ENCODE peak calls at places on chromosomes 11 and 22, in six cellular contexts. V, O, S, F, A and D are unnamed samples.

GRCh38 chr22:30308518-30309230 is 18.1 kb downstream of the TBC1D10A start:
- DNase-seq in V (no peak), O (peak), S (no peak), F (no peak), A (no peak), D (peak)

GRCh38 chr22:17234144-17234623 is 14.9 kb upstream of the ADA2 start:
- DNase-seq in V (peak), O (no peak), S (no peak), F (no peak), A (peak), D (peak)

GRCh38 chr11:88051386-88051785 is 123.9 kb downstream of the RAB38 start:
- DNase-seq in V (no peak), O (no peak), S (no peak), F (no peak), A (no peak), D (no peak)

GRCh38 chr11:14499178-14499559 is 442 bp downstream of the COPB1 start:
- DNase-seq in V (peak), O (no peak), S (peak), F (no peak), A (no peak), D (no peak)

GRCh38 chr11:93542753-93543246 is 391 bp downstream of the SMCO4 start:
- DNase-seq in V (peak), O (peak), S (no peak), F (no peak), A (no peak), D (peak)

GRCh38 chr11:1502971-1503707 is 16.6 kb upstream of the MOB2 start:
- DNase-seq in V (no peak), O (no peak), S (peak), F (no peak), A (no peak), D (peak)

GRCh38 chr22:46965552-46966494 is 203.4 kb downstream of the TBC1D22A start:
- DNase-seq in V (no peak), O (no peak), S (no peak), F (no peak), A (no peak), D (peak)

GRCh38 chr22:30385913-30386312 is 1.3 kb downstream of the RNF215 start:
- DNase-seq in V (no peak), O (no peak), S (no peak), F (no peak), A (no peak), D (peak)

GRCh38 chr22:48394787-48395620 is 1432.7 kb downstream of the BRD1 start:
- DNase-seq in V (no peak), O (no peak), S (no peak), F (no peak), A (no peak), D (peak)

GRCh38 chr11:92130432-92130831 is 94.2 kb upstream of the FAT3 start:
- DNase-seq in V (no peak), O (no peak), S (no peak), F (no peak), A (no peak), D (no peak)

GRCh38 chr11:106186630-106187029 is 109.2 kb downstream of the AASDHPPT start:
- DNase-seq in V (no peak), O (no peak), S (no peak), F (no peak), A (no peak), D (no peak)

GRCh38 chr22:27377901-27378300 is 423.7 kb downstream of the MN1 start:
- DNase-seq in V (no peak), O (no peak), S (no peak), F (no peak), A (no peak), D (no peak)

GRCh38 chr11:8746575-8746974 is 64.0 kb downstream of the RPL27A start:
- DNase-seq in V (no peak), O (no peak), S (no peak), F (no peak), A (no peak), D (no peak)

GRCh38 chr11:78061921-78062311 is 1.7 kb upstream of the THRSP start:
- DNase-seq in V (no peak), O (no peak), S (peak), F (no peak), A (no peak), D (peak)

GRCh38 chr11:59862252-59862651 is 4.0 kb downstream of the TCN1 start:
- DNase-seq in V (no peak), O (no peak), S (no peak), F (no peak), A (no peak), D (no peak)

GRCh38 chr22:47651216-47651987 is 889.0 kb downstream of the TBC1D22A start:
- DNase-seq in V (no peak), O (no peak), S (no peak), F (no peak), A (no peak), D (no peak)

GRCh38 chr11:1762537-1763302 is 1.0 kb downstream of the CTSD start:
- DNase-seq in V (peak), O (no peak), S (no peak), F (no peak), A (peak), D (peak)

GRCh38 chr11:46461461-46461927 is 69.9 kb upstream of the CHRM4 start:
- DNase-seq in V (no peak), O (no peak), S (no peak), F (no peak), A (no peak), D (peak)

GRCh38 chr11:117210620-117211019 is 11.4 kb downstream of the TAGLN start:
- DNase-seq in V (no peak), O (no peak), S (no peak), F (no peak), A (no peak), D (no peak)

GRCh38 chr22:31742115-31742514 is 7.8 kb downstream of the PRR14L start:
- DNase-seq in V (no peak), O (no peak), S (no peak), F (no peak), A (no peak), D (peak)

GRCh38 chr11:92380882-92381281 is 156.3 kb downstream of the FAT3 start:
- DNase-seq in V (no peak), O (no peak), S (no peak), F (no peak), A (no peak), D (peak)

GRCh38 chr11:103234974-103235373 is 125.7 kb downstream of the DYNC2H1 start:
- DNase-seq in V (no peak), O (no peak), S (no peak), F (no peak), A (no peak), D (peak)

GRCh38 chr11:40405614-40406013 is 1053.8 kb downstream of the LRRC4C start:
- DNase-seq in V (no peak), O (no peak), S (no peak), F (no peak), A (no peak), D (no peak)

GRCh38 chr11:10076458-10077141 is 217.4 kb downstream of the SBF2 start:
- DNase-seq in V (no peak), O (peak), S (no peak), F (no peak), A (peak), D (peak)

GRCh38 chr22:22111267-22111751 is 128.7 kb upstream of the TOP3B start:
- DNase-seq in V (no peak), O (no peak), S (no peak), F (no peak), A (no peak), D (peak)

GRCh38 chr11:116540645-116541044 is 232.1 kb downstream of the BUD13 start:
- DNase-seq in V (no peak), O (no peak), S (no peak), F (no peak), A (no peak), D (no peak)

GRCh38 chr22:21755855-21756284 is 20.3 kb upstream of the YPEL1 start:
- DNase-seq in V (no peak), O (no peak), S (no peak), F (no peak), A (no peak), D (peak)

GRCh38 chr11:127492025-127492424 is 491.5 kb upstream of the KIRREL3 start:
- DNase-seq in V (no peak), O (no peak), S (no peak), F (no peak), A (no peak), D (no peak)

GRCh38 chr11:127496165-127496564 is 495.6 kb upstream of the KIRREL3 start:
- DNase-seq in V (no peak), O (no peak), S (no peak), F (no peak), A (no peak), D (no peak)

GRCh38 chr11:127491589-127491988 is 491.0 kb upstream of the KIRREL3 start:
- DNase-seq in V (no peak), O (no peak), S (no peak), F (no peak), A (no peak), D (no peak)

GRCh38 chr11:127490896-127491295 is 490.3 kb upstream of the KIRREL3 start:
- DNase-seq in V (no peak), O (no peak), S (no peak), F (no peak), A (no peak), D (no peak)

GRCh38 chr11:127493330-127493729 is 492.8 kb upstream of the KIRREL3 start:
- DNase-seq in V (no peak), O (peak), S (no peak), F (no peak), A (no peak), D (no peak)
- TF ChIP-seq CTCF in V (no peak), O (peak), S (peak), F (no peak), A (peak), D (peak)

DNA sequence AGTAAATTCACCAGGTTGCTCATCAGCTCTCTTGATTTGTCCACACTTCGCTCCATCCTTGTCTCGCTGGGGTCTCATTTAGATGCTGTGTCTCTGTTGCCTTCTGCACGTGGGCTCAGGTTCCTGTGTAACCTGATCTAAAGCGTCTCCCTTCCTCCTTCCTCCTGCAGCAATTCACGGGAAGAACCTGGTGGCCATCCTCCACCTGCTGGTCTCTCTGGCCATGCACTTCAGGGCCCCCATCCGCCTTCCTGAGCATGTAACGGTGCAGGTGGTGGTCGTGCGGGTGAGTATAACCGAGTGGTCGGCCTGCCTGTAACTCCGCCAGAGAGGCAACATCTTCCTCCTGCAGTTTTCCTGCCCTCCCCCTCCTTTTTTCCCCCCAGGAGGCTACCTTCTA is 48.0 kb upstream of the PARVG start:
- DNase-seq in V (peak), O (no peak), S (peak), F (no peak), A (no peak), D (no peak)
- TF ChIP-seq CTCF in V (no peak), O (no peak), S (no peak), F (no peak), A (no peak), D (no peak)

GRCh38 chr11:112086422-112087191 is at the start of the genes SDHD and TIMM8B:
- DNase-seq in V (peak), O (peak), S (peak), F (peak), A (peak), D (peak)
- TF ChIP-seq CTCF in V (peak), O (peak), S (peak), F (peak), A (no peak), D (peak)

GRCh38 chr11:44659641-44660040 is 67.1 kb upstream of the TSPAN18 start:
- DNase-seq in V (no peak), O (no peak), S (no peak), F (no peak), A (no peak), D (no peak)

GRCh38 chr11:44661311-44661717 is 65.4 kb upstream of the TSPAN18 start:
- DNase-seq in V (peak), O (no peak), S (no peak), F (no peak), A (no peak), D (no peak)

GRCh38 chr11:44654596-44654995 is 72.2 kb upstream of the TSPAN18 start:
- DNase-seq in V (peak), O (no peak), S (no peak), F (no peak), A (no peak), D (no peak)

GRCh38 chr11:44654057-44654456 is 72.7 kb upstream of the TSPAN18 start:
- DNase-seq in V (peak), O (no peak), S (no peak), F (no peak), A (no peak), D (no peak)

GRCh38 chr11:44658451-44658850 is 68.3 kb upstream of the TSPAN18 start:
- DNase-seq in V (no peak), O (peak), S (no peak), F (no peak), A (no peak), D (peak)
- TF ChIP-seq CTCF in V (peak), O (peak), S (no peak), F (no peak), A (peak), D (peak)

GRCh38 chr11:74322667-74323066 is 11.2 kb upstream of the P4HA3 start:
- DNase-seq in V (no peak), O (no peak), S (no peak), F (no peak), A (no peak), D (peak)

GRCh38 chr11:74318241-74318932 is 6.9 kb upstream of the P4HA3 start:
- DNase-seq in V (no peak), O (no peak), S (no peak), F (no peak), A (no peak), D (no peak)

GRCh38 chr11:74320538-74320937 is 9.1 kb upstream of the P4HA3 start:
- DNase-seq in V (no peak), O (no peak), S (no peak), F (no peak), A (no peak), D (no peak)

GRCh38 chr11:74319139-74319538 is 7.7 kb upstream of the P4HA3 start:
- DNase-seq in V (no peak), O (no peak), S (no peak), F (no peak), A (no peak), D (peak)

DNA sequence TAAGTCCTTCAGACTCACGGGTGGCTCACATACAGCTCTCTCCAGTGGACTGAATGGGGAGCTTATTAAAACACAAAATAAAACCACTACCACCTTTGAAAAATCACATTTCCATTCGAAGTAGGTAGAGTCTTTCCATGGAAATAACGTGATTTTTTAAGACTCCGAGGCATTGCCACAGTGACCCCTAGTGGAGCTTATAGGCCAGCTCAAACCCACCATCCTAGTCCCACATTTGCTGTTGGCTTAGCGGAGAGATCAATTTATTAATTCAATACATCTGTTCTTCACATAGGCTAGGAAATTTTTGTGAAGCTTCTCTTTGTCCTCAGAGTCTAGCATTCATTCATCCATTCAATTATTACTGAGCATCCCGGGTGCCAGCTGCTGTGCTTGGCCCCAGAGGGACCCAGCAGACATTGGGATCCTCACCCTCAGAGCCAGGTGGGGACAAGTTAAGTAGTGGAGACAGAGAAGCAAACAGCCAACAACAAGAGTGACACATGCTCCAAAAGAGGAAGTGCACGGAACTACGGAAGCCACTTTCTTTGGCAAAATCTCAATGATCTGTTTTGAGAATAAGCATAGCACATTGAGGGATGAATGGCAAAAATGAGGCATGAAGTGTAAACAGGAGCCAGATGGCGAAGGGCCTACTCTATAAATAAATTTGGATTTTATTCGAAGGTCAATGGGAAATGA is 10.2 kb upstream of the P4HA3 start:
- DNase-seq in V (no peak), O (peak), S (no peak), F (no peak), A (no peak), D (no peak)
- TF ChIP-seq CTCF in V (peak), O (peak), S (peak), F (no peak), A (peak), D (peak)

DNA sequence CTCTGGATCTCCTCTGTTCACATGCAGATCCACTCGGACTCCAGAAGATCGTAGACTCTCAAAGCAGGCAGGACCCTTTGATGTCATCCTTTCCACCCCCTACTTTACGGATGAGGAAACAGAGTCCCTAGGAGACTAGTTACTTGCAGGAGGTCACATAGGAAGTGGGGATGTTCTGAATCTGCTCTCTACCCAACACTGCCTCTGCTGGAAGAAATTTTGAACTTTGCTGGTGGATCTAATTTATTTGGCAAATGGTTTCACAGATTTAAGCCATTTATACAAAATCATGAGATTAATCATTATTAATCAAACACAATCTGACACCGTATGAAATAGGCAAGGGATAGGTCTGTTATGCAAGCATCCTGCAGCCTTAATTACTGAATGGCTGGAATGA is 55.0 kb upstream of the USP47 start:
- DNase-seq in V (no peak), O (peak), S (no peak), F (no peak), A (no peak), D (no peak)
- TF ChIP-seq CTCF in V (peak), O (peak), S (peak), F (peak), A (peak), D (peak)

GRCh38 chr11:133992121-133992520 is 35.4 kb upstream of the IGSF9B start:
- DNase-seq in V (no peak), O (no peak), S (no peak), F (no peak), A (no peak), D (peak)

GRCh38 chr11:133988686-133989410 is 32.1 kb upstream of the IGSF9B start:
- DNase-seq in V (no peak), O (no peak), S (no peak), F (no peak), A (no peak), D (peak)

GRCh38 chr11:133993107-133993506 is 36.3 kb upstream of the IGSF9B start:
- DNase-seq in V (peak), O (no peak), S (no peak), F (no peak), A (no peak), D (peak)

GRCh38 chr11:133990501-133990900 is 33.7 kb upstream of the IGSF9B start:
- DNase-seq in V (no peak), O (no peak), S (no peak), F (no peak), A (no peak), D (peak)

GRCh38 chr11:133991101-133991500 is 34.3 kb upstream of the IGSF9B start:
- DNase-seq in V (no peak), O (no peak), S (no peak), F (no peak), A (no peak), D (no peak)
- TF ChIP-seq CTCF in V (no peak), O (no peak), S (no peak), F (no peak), A (no peak), D (no peak)

DNA sequence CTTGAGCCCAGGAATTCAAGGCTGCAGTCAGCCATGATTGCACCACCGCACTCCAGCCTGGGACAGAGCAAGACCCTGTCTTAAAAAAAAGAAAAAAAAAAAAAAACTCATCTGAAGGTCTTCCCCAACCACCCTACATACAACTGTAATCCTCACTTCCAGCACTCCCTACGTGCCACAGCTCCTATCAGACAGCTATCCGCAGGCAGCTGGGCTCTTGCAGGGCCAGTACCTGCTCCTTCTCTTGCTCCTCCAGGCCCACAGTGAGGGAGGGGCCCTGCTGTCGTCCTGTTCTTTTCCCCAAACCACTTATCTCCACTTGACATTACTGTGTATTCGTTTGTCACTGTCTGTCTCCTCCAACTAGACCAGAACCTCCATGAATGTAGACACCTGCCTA is 156.1 kb upstream of the NECTIN1 start:
- DNase-seq in V (peak), O (no peak), S (no peak), F (no peak), A (no peak), D (no peak)
- TF ChIP-seq CTCF in V (no peak), O (no peak), S (no peak), F (no peak), A (no peak), D (no peak)

GRCh38 chr11:119134389-119134978 is 13.1 kb downstream of the HINFP start:
- DNase-seq in V (no peak), O (no peak), S (no peak), F (no peak), A (no peak), D (peak)
- TF ChIP-seq CTCF in V (peak), O (peak), S (peak), F (no peak), A (peak), D (peak)